ENCODE peak calls at places on chromosomes 3 and 15, in four cellular contexts. W, I, S and F are unnamed samples.

GRCh38 chr3:77411990-77412389 is 372.1 kb downstream of the ROBO2 start:
- DNase-seq in S (no peak), W (peak; percentile 2), I (no peak), F (no peak)

GRCh38 chr15:71379893-71380292 is 264.6 kb downstream of the THSD4 start:
- DNase-seq in W (peak; percentile 57), S (no peak), I (no peak), F (no peak)

GRCh38 chr3:14415501-14415900 is 13.1 kb downstream of the SLC6A6 start:
- DNase-seq in S (no peak), I (no peak), W (no peak), F (no peak)

GRCh38 chr3:161305095-161305991 is 66.0 kb downstream of the SPTSSB start:
- DNase-seq in I (no peak), W (peak; percentile 58), S (no peak), F (peak; percentile 33)

GRCh38 chr3:81888822-81889557 is 127.5 kb upstream of the GBE1 start:
- DNase-seq in W (no peak), I (no peak), S (no peak), F (no peak)

GRCh38 chr15:83106994-83107840 is at the start of gene TM6SF1:
- DNase-seq in W (peak; percentile 18), I (no peak), S (peak; percentile 58), F (no peak)

GRCh38 chr15:38226867-38227266 is 25.8 kb upstream of the SPRED1 start:
- DNase-seq in I (no peak), W (peak; percentile 84), S (no peak), F (peak; percentile 75)

GRCh38 chr3:193863657-193864323 is 270.8 kb downstream of the OPA1 start:
- DNase-seq in I (peak; percentile 61), W (no peak), S (no peak), F (no peak)

GRCh38 chr3:1082024-1082633 is 10.7 kb upstream of the CNTN6 start:
- DNase-seq in W (peak; percentile 71), S (no peak), I (no peak), F (peak; percentile 64)

GRCh38 chr3:152147748-152148147 is 121.0 kb upstream of the MBNL1 start:
- DNase-seq in S (no peak), I (no peak), W (no peak), F (no peak)

GRCh38 chr3:11509175-11510000 is 134.3 kb downstream of the VGLL4 start:
- DNase-seq in S (peak; percentile 52), W (peak; percentile 99), I (peak; percentile 70), F (no peak)

GRCh38 chr15:81108427-81108826 is 25.6 kb upstream of the CFAP161 start:
- DNase-seq in I (no peak), W (peak; percentile 28), S (no peak), F (no peak)

GRCh38 chr3:194985031-194985578 is 285.9 kb downstream of the XXYLT1 start:
- DNase-seq in I (peak; percentile 79), W (peak; percentile 72), S (peak; percentile 76), F (peak; percentile 31)

GRCh38 chr15:58505581-58505980 is 73.8 kb downstream of the LIPC start:
- DNase-seq in S (no peak), I (no peak), W (no peak), F (no peak)

GRCh38 chr3:29324180-29324651 is 43.3 kb downstream of the RBMS3 start:
- DNase-seq in S (peak; percentile 50), W (peak; percentile 84), I (peak; percentile 22), F (peak; percentile 78)

GRCh38 chr3:177606891-177607290 is 409.6 kb upstream of the TBL1XR1 start:
- DNase-seq in S (no peak), I (no peak), W (no peak), F (no peak)

GRCh38 chr3:66577804-66578203 is 77.0 kb upstream of the LRIG1 start:
- DNase-seq in I (no peak), W (no peak), S (no peak), F (no peak)

GRCh38 chr15:93748710-93749109 is 482.7 kb upstream of the MCTP2 start:
- DNase-seq in S (no peak), I (no peak), W (no peak), F (no peak)

GRCh38 chr15:39613271-39613670 is 32.4 kb downstream of the THBS1 start:
- DNase-seq in W (no peak), I (no peak), S (no peak), F (no peak)

GRCh38 chr3:67640023-67640660 is 14.3 kb downstream of the SUCLG2 start:
- DNase-seq in S (no peak), I (no peak), W (peak; percentile 45), F (peak; percentile 17)

GRCh38 chr3:191531434-191531833 is 70.5 kb downstream of the PYDC2 start:
- DNase-seq in S (no peak), I (no peak), W (no peak), F (no peak)

GRCh38 chr15:97995881-97996603 is 35.5 kb downstream of the ARRDC4 start:
- DNase-seq in S (no peak), I (no peak), W (peak; percentile 19), F (no peak)

GRCh38 chr3:179100652-179101051 is 29.0 kb upstream of the ZMAT3 start:
- DNase-seq in I (no peak), W (peak; percentile 66), S (peak; percentile 19), F (peak; percentile 39)

GRCh38 chr15:40275491-40275890 is 7.4 kb downstream of the ANKRD63 start:
- DNase-seq in W (no peak), S (no peak), I (no peak), F (no peak)

GRCh38 chr3:119657887-119658702 is 2.3 kb downstream of the POPDC2 start:
- DNase-seq in S (no peak), I (no peak), W (no peak), F (no peak)

GRCh38 chr3:128179474-128179819 is 26.2 kb downstream of the EEFSEC start:
- DNase-seq in S (no peak), W (no peak), I (no peak), F (no peak)

GRCh38 chr3:127263586-127264231 is 24.1 kb downstream of the PRR20G start:
- DNase-seq in W (no peak), S (no peak), I (no peak), F (no peak)

GRCh38 chr15:64892850-64893403 is 18.8 kb upstream of the ANKDD1A start:
- DNase-seq in S (no peak), W (no peak), I (peak; percentile 11), F (no peak)

GRCh38 chr3:129245141-129245540 is 4.3 kb upstream of the COPG1 start:
- DNase-seq in S (no peak), I (no peak), W (no peak), F (no peak)

GRCh38 chr3:138331143-138331894 is 1.7 kb upstream of the NME9 start:
- DNase-seq in S (peak; percentile 30), W (peak; percentile 67), I (no peak), F (no peak)

GRCh38 chr3:43180027-43180426 is 74.1 kb upstream of the POMGNT2 start:
- DNase-seq in I (no peak), W (peak; percentile 98), S (no peak), F (peak; percentile 83)

GRCh38 chr3:144923051-144923450 is 951.4 kb downstream of the DIPK2A start:
- DNase-seq in S (no peak), W (peak; percentile 52), I (no peak), F (no peak)

GRCh38 chr15:57655809-57656208 is 50.7 kb upstream of the POLR2M start:
- DNase-seq in S (no peak), I (no peak), W (no peak), F (no peak)

GRCh38 chr15:42018306-42019224 is 2.3 kb downstream of the PLA2G4E start:
- DNase-seq in S (peak; percentile 46), I (peak; percentile 52), W (no peak), F (no peak)

GRCh38 chr3:177776656-177777055 is 579.4 kb upstream of the TBL1XR1 start:
- DNase-seq in I (no peak), S (no peak), W (peak; percentile 99), F (peak; percentile 92)

GRCh38 chr15:75684648-75685047 is 28.0 kb downstream of the CSPG4 start:
- DNase-seq in W (no peak), S (no peak), I (no peak), F (no peak)

GRCh38 chr3:184234224-184234623 is 4.8 kb downstream of the VWA5B2 start:
- DNase-seq in S (peak; percentile 69), I (no peak), W (peak; percentile 90), F (peak; percentile 80)
- TF ChIP-seq CTCF in S (no peak), I (no peak), W (peak; percentile 36), F (peak; percentile 3)

GRCh38 chr15:47750030-47750739 is 32.9 kb downstream of the SEMA6D start:
- DNase-seq in S (no peak), I (no peak), W (peak; percentile 85), F (peak; percentile 82)
- H3K4me3 ChIP-seq in S (no peak overlapping the region), I (no peak overlapping the region), W (no peak overlapping the region), F (no peak overlapping the region)

DNA sequence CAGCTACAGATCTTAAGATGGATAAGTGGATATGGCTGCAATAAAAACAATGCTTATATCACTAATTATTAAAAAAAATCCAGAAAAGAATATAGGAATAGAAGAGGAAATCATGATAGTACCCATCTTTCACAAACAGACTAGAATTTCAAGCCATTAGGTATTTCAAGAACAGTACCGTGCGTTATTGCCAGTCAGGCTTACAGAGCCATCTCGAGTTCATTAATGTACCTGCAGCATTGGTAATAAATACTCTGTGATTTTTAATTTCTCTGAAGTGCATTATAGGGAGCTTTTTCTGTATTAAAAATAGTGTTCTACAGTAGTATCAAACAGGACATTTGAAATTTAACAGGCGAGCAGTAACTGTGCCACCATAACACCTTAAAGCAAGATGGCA is 35.7 kb downstream of the ST3GAL6 start:
- DNase-seq in W (no peak), S (no peak), I (no peak), F (no peak)
- TF ChIP-seq CTCF in W (no peak), S (peak; percentile 41), I (peak; percentile 45), F (no peak)

GRCh38 chr3:4817128-4817527 is 162.1 kb upstream of the BHLHE40 start:
- DNase-seq in W (no peak), S (no peak), I (no peak), F (no peak)
- H3K4me3 ChIP-seq in W (no peak overlapping the region), S (no peak overlapping the region), I (no peak overlapping the region), F (no peak overlapping the region)

DNA sequence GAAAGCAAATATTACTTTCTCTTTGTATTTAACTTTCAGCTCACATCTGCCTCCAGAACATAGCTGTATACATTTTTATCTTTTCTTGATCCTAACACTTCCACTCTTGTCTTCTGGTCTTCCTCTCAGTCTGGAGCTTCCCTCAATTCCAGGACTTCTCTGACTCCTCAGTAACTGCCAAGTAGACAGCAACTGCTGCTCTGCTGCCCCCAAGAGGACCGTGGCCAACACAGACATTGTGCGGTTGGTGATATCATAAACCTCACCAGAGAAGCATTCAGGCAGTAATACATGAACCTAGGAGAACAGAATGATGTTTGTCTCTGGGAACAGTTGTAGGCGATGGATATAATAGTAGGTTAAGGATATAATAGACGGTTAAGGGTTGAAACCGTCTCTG is 45.2 kb upstream of the FGF12 start:
- DNase-seq in S (no peak), I (peak; percentile 48), W (peak; percentile 38), F (peak; percentile 14)
- TF ChIP-seq CTCF in S (no peak), I (peak; percentile 69), W (peak; percentile 59), F (peak; percentile 41)